ENCODE peak calls at places on chromosomes 4 and X, in seven cellular contexts. P, G, R, V, I, A and M are unnamed samples. For H3K36me3, the result is how much of the 10 kb centered on the place peaks cover.

GRCh38 chrX:70979136-70979762 is 48.4 kb upstream of the SLC7A3 start:
- DNase-seq in V (no peak), P (no peak), A (no peak), G (peak), I (peak), R (peak), M (peak)

GRCh38 chr4:744212-744841 is 38.7 kb downstream of the PCGF3 start:
- DNase-seq in A (no peak), R (no peak), G (no peak), I (no peak), V (no peak), P (no peak), M (no peak)

GRCh38 chr4:6889736-6890324 is 19.8 kb upstream of the TBC1D14 start:
- DNase-seq in R (no peak), G (no peak), I (no peak), V (peak), P (peak), A (no peak), M (no peak)

GRCh38 chrX:151977009-151977408 is 2.5 kb upstream of the GABRE start:
- DNase-seq in I (no peak), R (no peak), P (no peak), V (no peak), G (peak), A (no peak), M (no peak)

GRCh38 chr4:170138580-170139194 is 48.9 kb upstream of the AADAT start:
- DNase-seq in I (peak), R (peak), P (peak), G (peak), A (peak), V (peak), M (peak)

GRCh38 chrX:70969635-70970481 is 39.0 kb upstream of the SLC7A3 start:
- DNase-seq in P (no peak), G (no peak), R (no peak), V (no peak), A (no peak), I (no peak), M (no peak)

GRCh38 chr4:174753031-174753430 is 76.0 kb downstream of the GLRA3 start:
- DNase-seq in P (no peak), G (no peak), A (no peak), R (no peak), I (no peak), V (no peak), M (no peak)

GRCh38 chrX:68831405-68832100 is 2.7 kb downstream of the EFNB1 start:
- DNase-seq in A (no peak), V (no peak), P (no peak), G (no peak), I (no peak), R (no peak), M (no peak)

GRCh38 chrX:2452317-2452784 is 48.4 kb downstream of the DHRSX start:
- DNase-seq in G (no peak), R (no peak), A (no peak), V (no peak), I (no peak), P (no peak), M (no peak)

GRCh38 chr4:90127223-90127705 is at the start of gene CCSER1:
- DNase-seq in I (peak), G (peak), P (peak), A (no peak), R (peak), V (peak), M (peak)

GRCh38 chrX:63012574-63012973 is 338.6 kb downstream of the SPIN4 start:
- DNase-seq in I (no peak), V (no peak), A (no peak), P (no peak), G (no peak), R (no peak), M (no peak)

GRCh38 chr4:102553982-102554381 is 52.8 kb downstream of the NFKB1 start:
- DNase-seq in R (no peak), V (no peak), A (no peak), G (no peak), P (no peak), I (no peak), M (no peak)

GRCh38 chrX:45756562-45756961 is 555.9 kb upstream of the DIPK2B start:
- DNase-seq in A (no peak), G (no peak), R (no peak), I (peak), P (no peak), V (no peak), M (no peak)

GRCh38 chr4:79250887-79251286 is 75.0 kb downstream of the NAA11 start:
- DNase-seq in I (no peak), A (no peak), V (no peak), P (no peak), R (no peak), G (no peak), M (no peak)

GRCh38 chr4:93152461-93152860 is 676.1 kb upstream of the ATOH1 start:
- DNase-seq in V (no peak), G (no peak), I (no peak), R (no peak), P (no peak), A (no peak), M (no peak)

GRCh38 chr4:93157984-93158383 is 670.6 kb upstream of the ATOH1 start:
- DNase-seq in I (no peak), V (no peak), P (no peak), R (no peak), G (peak), A (no peak), M (peak)
- TF ChIP-seq CTCF in I (no peak), V (peak), P (no peak), R (peak), G (no peak), A (no peak), M (peak)

GRCh38 chr4:77226939-77227705 is 70.1 kb downstream of the CCNG2 start:
- DNase-seq in R (no peak), V (no peak), I (no peak), P (no peak), A (no peak), G (no peak), M (no peak)
- H3K4me3 ChIP-seq in R (no peak), V (no peak), I (no peak), P (no peak), A (no peak), G (no peak), M (no peak)

DNA sequence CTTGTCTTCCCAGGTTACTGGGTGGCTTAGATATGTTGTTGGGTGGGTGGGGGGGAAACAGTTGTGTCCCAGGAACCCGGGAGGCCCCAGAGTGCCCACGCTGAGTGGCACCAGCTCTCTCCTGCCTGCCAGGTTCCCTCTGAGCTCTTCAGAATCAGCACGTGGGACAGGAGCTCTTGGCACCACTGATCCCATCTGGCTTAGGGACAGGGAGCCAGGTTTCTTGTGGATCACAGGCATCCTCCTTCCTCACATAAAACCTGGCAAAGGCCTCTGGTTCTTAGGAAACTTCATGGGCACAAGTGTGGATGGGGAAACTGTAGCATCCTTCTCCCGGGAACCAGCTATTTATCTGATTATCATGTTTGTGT is 3.4 kb downstream of the GPR78 start:
- DNase-seq in P (no peak), I (no peak), A (no peak), R (no peak), G (no peak), V (no peak), M (no peak)
- H3K36me3 ChIP-seq in P (under half), I (under half), A (under half), R (under half), G (under half), V (under half), M (under half)

GRCh38 chrX:57929373-57929772 is 19.1 kb upstream of the ZXDA start:
- DNase-seq in G (peak), R (peak), V (no peak), I (peak), P (no peak), A (no peak), M (peak)
- TF ChIP-seq CTCF in G (peak), R (peak), V (peak), I (peak), P (no peak), A (peak), M (peak)

GRCh38 chr4:53120801-53121200 is 245.1 kb downstream of the SCFD2 start:
- DNase-seq in G (no peak), V (no peak), A (no peak), R (no peak), I (no peak), P (no peak), M (no peak)

GRCh38 chr4:53123819-53124218 is 242.0 kb downstream of the SCFD2 start:
- DNase-seq in G (no peak), A (no peak), P (no peak), I (no peak), R (no peak), V (no peak), M (no peak)

GRCh38 chr4:53123171-53123570 is 242.7 kb downstream of the SCFD2 start:
- DNase-seq in R (no peak), A (no peak), I (no peak), G (no peak), V (no peak), P (no peak), M (no peak)

GRCh38 chr4:53121304-53121865 is 244.5 kb downstream of the SCFD2 start:
- DNase-seq in V (no peak), R (no peak), A (no peak), G (no peak), I (no peak), P (no peak), M (no peak)

GRCh38 chr4:53122280-53123116 is 243.4 kb downstream of the SCFD2 start:
- DNase-seq in G (no peak), R (no peak), P (no peak), I (no peak), A (no peak), V (no peak), M (no peak)
- H3K4me3 ChIP-seq in G (no peak), R (no peak), P (no peak), I (no peak), A (no peak), V (no peak), M (no peak)

GRCh38 chr4:68869274-68869773 is 53.5 kb downstream of the UGT2B10 start:
- DNase-seq in I (no peak), A (no peak), R (no peak), V (no peak), P (no peak), G (no peak), M (no peak)
- H3K36me3 ChIP-seq in I (under half), A (under half), R (under half), V (under half), P (under half), G (under half), M (under half)

GRCh38 chr4:172147702-172148101 is 334.5 kb downstream of the GALNTL6 start:
- DNase-seq in R (no peak), V (no peak), I (no peak), A (no peak), G (no peak), P (no peak), M (no peak)
- TF ChIP-seq CTCF in R (no peak), V (no peak), I (no peak), A (peak), G (no peak), P (no peak), M (no peak)

GRCh38 chr4:95093936-95094929 is 336.5 kb downstream of the BMPR1B start:
- DNase-seq in I (no peak), G (no peak), V (no peak), A (no peak), P (no peak), R (no peak), M (no peak)
- H3K4me3 ChIP-seq in I (no peak), G (no peak), V (no peak), A (no peak), P (no peak), R (no peak), M (no peak)

DNA sequence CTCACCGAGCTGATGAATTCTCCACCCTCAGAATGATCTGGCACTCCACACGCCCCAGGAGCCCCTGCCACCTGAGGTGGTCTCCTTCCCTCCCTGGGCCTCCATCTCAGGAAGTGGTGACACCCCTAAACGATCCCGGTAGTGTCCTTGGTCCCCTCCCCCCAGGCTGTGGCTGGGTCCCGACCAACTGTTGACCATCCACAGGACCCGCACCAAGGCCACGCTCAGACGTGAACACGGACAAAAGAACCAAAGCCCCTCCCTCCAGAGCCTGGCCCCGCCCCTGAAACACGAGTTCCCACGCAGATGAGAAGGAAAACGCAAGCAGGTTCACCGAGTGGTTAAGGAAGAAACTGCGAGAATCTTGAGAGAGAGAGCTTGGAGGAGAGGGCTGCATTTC is 16.6 kb downstream of the LRPAP1 start:
- DNase-seq in I (no peak), P (no peak), V (no peak), G (no peak), R (no peak), A (no peak), M (no peak)
- H3K36me3 ChIP-seq in I (under half), P (half or more), V (half or more), G (under half), R (under half), A (half or more), M (half or more)